ENCODE peak calls at places on chromosomes 6 and 20, in four cellular contexts. Q is stimulated activated CD8-positive, alpha-beta memory T cell treated with anti-CD3 and anti-CD28 coated beads, Interleukin-7, amount 100 ng/mL, for 4 hours; H is pulmonary artery endothelial cell; F is endothelial cell. S is an unnamed sample.
A peak's percentile ranks its signal among the peaks of the same experiment; 100 is the strongest.

GRCh38 chr6:84549912-84550311 is 214.5 kb downstream of the TBX18 start:
- DNase-seq in Q (no peak), H (no peak), F (peak; percentile 12), S (no peak)

GRCh38 chr20:62546606-62547005 is 70.8 kb upstream of the GATA5 start:
- DNase-seq in H (no peak), Q (no peak), F (no peak), S (no peak)

GRCh38 chr20:18055261-18055660 is 2.5 kb downstream of the OVOL2 start:
- DNase-seq in F (no peak), Q (no peak), H (no peak), S (no peak)

GRCh38 chr6:31877125-31877650 is 1.6 kb downstream of the SLC44A4 start:
- DNase-seq in F (no peak), H (no peak), Q (no peak), S (no peak)

GRCh38 chr20:46230811-46231282 is 77.5 kb downstream of the CDH22 start:
- DNase-seq in H (no peak), F (peak; percentile 73), Q (no peak), S (no peak)

GRCh38 chr6:33199687-33200233 is 705 bp downstream of the RXRB start:
- DNase-seq in H (no peak), Q (peak; percentile 68), F (no peak), S (no peak)

GRCh38 chr6:158769696-158770446 is 49.3 kb downstream of the EZR start:
- DNase-seq in H (no peak), F (no peak), Q (no peak), S (no peak)

GRCh38 chr20:51036827-51037229 is 13.9 kb upstream of the KCNG1 start:
- DNase-seq in H (no peak), F (no peak), Q (no peak), S (no peak)

GRCh38 chr6:48826884-48827701 is 636.0 kb downstream of the MMUT start:
- DNase-seq in F (no peak), H (no peak), Q (no peak), S (no peak)